ENCODE peak calls at places on chromosomes 12 and 14, in five cellular contexts. F is glutamatergic neuron, R is HCT116, A is astrocyte, W is endothelial cell. H is an unnamed sample.

GRCh38 chr14:67722293-67722692 is 20.6 kb downstream of the RDH12 start:
- DNase-seq in F (no peak), R (no peak), A (peak), W (no peak), H (peak)

GRCh38 chr14:96051642-96052540 is 12.7 kb downstream of the C14orf132 start:
- DNase-seq in F (no peak), R (peak), A (no peak), W (no peak), H (no peak)

GRCh38 chr12:72098622-72099021 is 160.0 kb downstream of the TPH2 start:
- DNase-seq in F (no peak), R (no peak), A (peak), W (no peak), H (no peak)

GRCh38 chr12:128792881-128793280 is 30.9 kb downstream of the SLC15A4 start:
- DNase-seq in F (no peak), R (no peak), A (no peak), W (no peak), H (no peak)

GRCh38 chr14:51304428-51304827 is 64.4 kb downstream of the TMX1 start:
- DNase-seq in F (no peak), R (no peak), A (peak), W (no peak), H (no peak)

GRCh38 chr12:130633771-130634170 is 82.3 kb downstream of the RIMBP2 start:
- DNase-seq in F (peak), R (no peak), A (no peak), W (no peak), H (peak)

GRCh38 chr12:52278530-52278929 is 4.1 kb downstream of the KRT86 start:
- DNase-seq in F (no peak), R (no peak), A (no peak), W (no peak), H (no peak)

GRCh38 chr12:86249856-86250255 is 6.3 kb downstream of the MGAT4C start:
- DNase-seq in F (no peak), R (no peak), A (peak), W (no peak), H (no peak)

GRCh38 chr14:61677469-61677868 is 17.8 kb upstream of the HIF1A start:
- DNase-seq in F (no peak), R (no peak), A (no peak), W (no peak), H (no peak)

GRCh38 chr12:65881965-65882413 is 57.7 kb downstream of the HMGA2 start:
- DNase-seq in F (no peak), R (no peak), A (peak), W (peak), H (no peak)

GRCh38 chr12:12445882-12446181 is 89.0 kb downstream of the BORCS5 start:
- DNase-seq in F (no peak), R (no peak), A (no peak), W (no peak), H (no peak)

GRCh38 chr12:117151195-117152031 is 38.9 kb downstream of the FBXO21 start:
- DNase-seq in F (peak), R (peak), A (no peak), W (peak), H (peak)
- TF ChIP-seq CTCF in F (peak), R (peak), A (peak), W (peak), H (peak)

GRCh38 chr12:112266473-112266872 is 115.8 kb downstream of the HECTD4 start:
- DNase-seq in F (no peak), R (no peak), A (no peak), W (no peak), H (no peak)

GRCh38 chr12:112258926-112259325 is 123.3 kb downstream of the HECTD4 start:
- DNase-seq in F (no peak), R (no peak), A (no peak), W (no peak), H (no peak)

GRCh38 chr12:112256780-112257179 is 125.5 kb downstream of the HECTD4 start:
- DNase-seq in F (no peak), R (no peak), A (no peak), W (no peak), H (no peak)

GRCh38 chr12:112261559-112261958 is 120.7 kb downstream of the HECTD4 start:
- DNase-seq in F (peak), R (peak), A (no peak), W (peak), H (no peak)
- TF ChIP-seq CTCF in F (no peak), R (no peak), A (peak), W (peak), H (no peak)

GRCh38 chr12:55938826-55939501 is 8.0 kb downstream of the DGKA start:
- DNase-seq in F (no peak), R (no peak), A (no peak), W (no peak), H (no peak)
- TF ChIP-seq CTCF in F (no peak), R (no peak), A (no peak), W (no peak), H (no peak)

DNA sequence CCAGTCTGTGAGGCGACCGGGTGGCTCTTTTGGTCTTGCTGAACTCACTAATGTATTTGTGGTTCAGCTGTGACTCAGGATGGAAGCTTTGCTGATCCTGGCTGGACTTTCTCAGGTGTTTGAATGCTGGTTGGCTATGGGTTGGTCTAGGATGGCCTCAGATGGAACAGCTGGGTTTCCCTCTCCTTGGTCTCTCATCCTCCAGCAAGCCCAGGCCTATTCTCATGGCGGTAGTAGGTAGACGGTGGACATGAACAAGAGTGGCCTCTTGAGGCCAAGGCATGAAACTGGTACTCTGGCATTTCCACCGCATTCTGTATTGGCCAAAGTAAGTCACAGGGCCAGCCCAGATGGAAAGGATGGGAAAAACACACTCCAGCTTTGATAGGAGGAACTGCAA is 11.8 kb upstream of the POLR3B start:
- DNase-seq in F (no peak), R (peak), A (peak), W (peak), H (peak)
- TF ChIP-seq CTCF in F (no peak), R (peak), A (peak), W (peak), H (peak)

GRCh38 chr12:98939350-98939749 is 294.3 kb downstream of the APAF1 start:
- DNase-seq in F (no peak), R (peak), A (peak), W (peak), H (peak)
- TF ChIP-seq CTCF in F (peak), R (peak), A (peak), W (peak), H (peak)

GRCh38 chr14:100895411-100895810 is 8.1 kb downstream of the RTL1 start:
- DNase-seq in F (no peak), R (no peak), A (no peak), W (no peak), H (no peak)
- TF ChIP-seq CTCF in F (no peak), R (no peak), A (no peak), W (no peak), H (no peak)

GRCh38 chr12:88947486-88948043 is 367.3 kb upstream of the KITLG start:
- DNase-seq in F (no peak), R (no peak), A (no peak), W (no peak), H (no peak)
- TF ChIP-seq CTCF in F (peak), R (peak), A (no peak), W (no peak), H (peak)